ENCODE peak calls at places on chromosome 14, in six cellular contexts. Z is HFFc6; A is activated CD8-positive, alpha-beta T cell treated with anti-CD3 and anti-CD28 coated beads, Interleukin-2, amount 10 ng/mL, durations not matched to agents 7 days and 5 days; O is sciatic nerve; D is dorsolateral prefrontal cortex; E is stimulated activated CD4-positive, alpha-beta T cell treated with anti-CD3 and anti-CD28 coated beads, Interleukin-4, amount 100 ng/mL, for 24 hours. V is an unnamed sample.

GRCh38 chr14:68656452-68656851 is 136.4 kb downstream of the ZFP36L1 start:
- DNase-seq in O (peak; percentile 41), A (no peak), Z (no peak), D (no peak), E (no peak), V (no peak)

GRCh38 chr14:49861581-49861922 is 9.0 kb upstream of the NEMF start:
- DNase-seq in D (peak; percentile 45), A (peak; percentile 74), E (peak; percentile 66), O (peak; percentile 70), Z (peak; percentile 71), V (peak; percentile 30)

GRCh38 chr14:104107611-104108569 is 22.4 kb downstream of the ASPG start:
- DNase-seq in E (no peak), A (no peak), O (peak; percentile 47), D (no peak), Z (no peak), V (no peak)

GRCh38 chr14:67610491-67610890 is 9.2 kb upstream of the ARG2 start:
- DNase-seq in E (no peak), Z (no peak), O (no peak), D (no peak), A (no peak), V (no peak)

GRCh38 chr14:69475194-69475818 is 9.2 kb upstream of the PLEKHD1 start:
- DNase-seq in E (no peak), A (peak; percentile 24), Z (no peak), D (no peak), O (no peak), V (no peak)

GRCh38 chr14:50067723-50068495 is 48.5 kb downstream of the VCPKMT start:
- DNase-seq in A (no peak), O (no peak), E (no peak), D (no peak), Z (peak; percentile 64), V (no peak)

GRCh38 chr14:99430491-99430890 is 50.2 kb downstream of the SETD3 start:
- DNase-seq in Z (no peak), D (no peak), O (no peak), A (peak; percentile 31), E (no peak), V (no peak)

GRCh38 chr14:38171197-38171596 is 36.5 kb upstream of the SSTR1 start:
- DNase-seq in D (no peak), O (no peak), A (no peak), Z (peak; percentile 25), E (no peak), V (no peak)

GRCh38 chr14:50726372-50727107 is 58.4 kb upstream of the SAV1 start:
- DNase-seq in A (peak; percentile 46), D (no peak), E (peak; percentile 43), Z (peak; percentile 63), O (no peak), V (no peak)

GRCh38 chr14:55005071-55005470 is 21.8 kb downstream of the WDHD1 start:
- DNase-seq in D (no peak), A (no peak), E (no peak), Z (peak; percentile 78), O (no peak), V (no peak)

GRCh38 chr14:102182901-102183619 is 43.4 kb downstream of the WDR20 start:
- DNase-seq in E (no peak), D (no peak), Z (no peak), A (no peak), O (no peak), V (no peak)

GRCh38 chr14:66070542-66071319 is 415.4 kb upstream of the CCDC196 start:
- DNase-seq in E (peak; percentile 77), A (peak; percentile 82), D (peak; percentile 17), O (no peak), Z (no peak), V (no peak)

GRCh38 chr14:74242055-74243042 is 3.1 kb downstream of the VSX2 start:
- DNase-seq in O (no peak), E (no peak), A (no peak), Z (no peak), D (no peak), V (no peak)

GRCh38 chr14:68309121-68309520 is 483.7 kb downstream of the ZFP36L1 start:
- DNase-seq in D (no peak), A (no peak), Z (no peak), O (no peak), E (no peak), V (no peak)

GRCh38 chr14:72383869-72384268 is 451.6 kb downstream of the RGS6 start:
- DNase-seq in O (no peak), Z (no peak), D (no peak), E (no peak), A (no peak), V (no peak)

GRCh38 chr14:95533822-95534221 is 1.0 kb upstream of the GLRX5 start:
- DNase-seq in O (no peak), D (no peak), Z (no peak), E (no peak), A (no peak), V (no peak)

GRCh38 chr14:85252011-85252410 is 277.9 kb upstream of the FLRT2 start:
- DNase-seq in A (no peak), E (no peak), Z (peak; percentile 67), D (no peak), O (no peak), V (no peak)

GRCh38 chr14:105034314-105035039 is 13.6 kb upstream of the CDCA4 start:
- DNase-seq in O (no peak), A (no peak), D (no peak), Z (no peak), E (no peak), V (no peak)

GRCh38 chr14:54309615-54310014 is 87.2 kb upstream of the CDKN3 start:
- DNase-seq in O (no peak), E (no peak), A (no peak), Z (no peak), D (no peak), V (no peak)

GRCh38 chr14:61177279-61178225 is 103.6 kb downstream of the TMEM30B start:
- DNase-seq in D (no peak), E (no peak), A (no peak), O (no peak), Z (no peak), V (no peak)

GRCh38 chr14:92325835-92326234 is 2.9 kb downstream of the SLC24A4 start:
- DNase-seq in A (no peak), O (no peak), E (no peak), Z (no peak), D (no peak), V (no peak)

GRCh38 chr14:93085916-93086315 is 29.8 kb downstream of the ITPK1 start:
- DNase-seq in A (no peak), E (no peak), D (no peak), Z (peak; percentile 40), O (no peak), V (no peak)

GRCh38 chr14:60094306-60094897 is 2.7 kb downstream of the PCNX4 start:
- DNase-seq in D (no peak), Z (peak; percentile 56), O (no peak), A (peak; percentile 58), E (no peak), V (no peak)

GRCh38 chr14:81176224-81176623 is 44.5 kb downstream of the GTF2A1 start:
- DNase-seq in A (no peak), E (no peak), D (no peak), O (peak; percentile 66), Z (no peak), V (peak; percentile 18)

GRCh38 chr14:68140111-68140741 is 320.6 kb downstream of the RAD51B start:
- DNase-seq in Z (peak; percentile 99), A (no peak), D (no peak), E (no peak), O (no peak), V (peak; percentile 32)

GRCh38 chr14:88895116-88895515 is 70.7 kb downstream of the TTC8 start:
- DNase-seq in Z (peak; percentile 60), D (no peak), O (no peak), A (no peak), E (no peak), V (no peak)

GRCh38 chr14:81454572-81455218 is 54.6 kb upstream of the STON2 start:
- DNase-seq in E (no peak), Z (no peak), A (no peak), D (no peak), O (no peak), V (no peak)

GRCh38 chr14:89302396-89302950 is 114.6 kb downstream of the FOXN3 start:
- DNase-seq in D (no peak), Z (no peak), A (no peak), E (no peak), O (peak; percentile 19), V (no peak)

GRCh38 chr14:104595911-104596450 is 8.6 kb downstream of the TMEM179 start:
- DNase-seq in E (no peak), A (no peak), D (no peak), O (no peak), Z (no peak), V (no peak)

GRCh38 chr14:23041729-23042128 is 283 bp upstream of the PSMB11 start:
- DNase-seq in A (no peak), D (no peak), E (no peak), O (no peak), Z (peak; percentile 34), V (no peak)

GRCh38 chr14:74570696-74571095 is 41.3 kb downstream of the LTBP2 start:
- DNase-seq in O (no peak), A (no peak), Z (no peak), E (no peak), D (no peak), V (no peak)

GRCh38 chr14:74241611-74242005 is 2.4 kb downstream of the VSX2 start:
- DNase-seq in Z (no peak), E (no peak), O (no peak), A (no peak), D (no peak), V (no peak)

GRCh38 chr14:53741379-53742225 is 215.0 kb downstream of the BMP4 start:
- DNase-seq in Z (no peak), E (no peak), O (no peak), D (no peak), A (no peak), V (no peak)

GRCh38 chr14:23095196-23096108 is at the start of gene C14orf119:
- DNase-seq in A (peak; percentile 100), E (peak; percentile 100), O (peak; percentile 100), D (peak; percentile 100), Z (peak; percentile 100), V (peak; percentile 100)

GRCh38 chr14:37198907-37199306 is 1.2 kb downstream of the MIPOL1 start:
- DNase-seq in A (no peak), O (no peak), D (no peak), Z (no peak), E (no peak), V (no peak)

GRCh38 chr14:72839351-72839750 is 54.5 kb downstream of the DPF3 start:
- DNase-seq in Z (no peak), D (no peak), A (no peak), O (no peak), E (no peak), V (no peak)

GRCh38 chr14:61153436-61153835 is 127.7 kb downstream of the TMEM30B start:
- DNase-seq in E (no peak), D (no peak), O (no peak), Z (no peak), A (no peak), V (no peak)

V was measured in gastrocnemius medialis.